ENCODE peak calls at places on chromosomes 7 and 10, in ten cellular contexts. X, E, B, P, O, U, G, A, Q and F are unnamed samples.

GRCh38 chr7:132941905-132942304 is 140.0 kb downstream of the CHCHD3 start:
- DNase-seq in X (no peak), E (no peak), B (no peak), P (no peak), O (no peak), U (no peak), G (no peak), A (no peak), Q (no peak), F (no peak)

GRCh38 chr7:77245015-77245755 is 45.6 kb upstream of the FGL2 start:
- DNase-seq in X (no peak), E (no peak), B (no peak), P (no peak), O (no peak), U (no peak), G (no peak), A (no peak), Q (no peak), F (no peak)

GRCh38 chr7:43112088-43112940 is at the start of gene HECW1:
- DNase-seq in X (no peak), E (no peak), B (no peak), P (no peak), O (no peak), U (no peak), G (no peak), A (no peak), Q (no peak), F (no peak)

GRCh38 chr7:88761779-88762178 is 2.3 kb downstream of the ZNF804B start:
- DNase-seq in X (no peak), E (no peak), B (no peak), P (no peak), O (no peak), U (no peak), G (no peak), A (no peak), Q (no peak), F (no peak)

GRCh38 chr7:159039716-159040115 is 105.0 kb downstream of the VIPR2 start:
- DNase-seq in X (no peak), E (no peak), B (no peak), P (no peak), O (no peak), U (no peak), G (no peak), A (no peak), Q (no peak), F (no peak)

GRCh38 chr7:100195222-100195621 is 17.5 kb downstream of the STAG3 start:
- DNase-seq in X (no peak), E (no peak), B (no peak), P (no peak), O (no peak), U (no peak), G (no peak), A (no peak), Q (no peak), F (no peak)

GRCh38 chr10:84114088-84114667 is 25.1 kb upstream of the GHITM start:
- DNase-seq in X (no peak), E (peak), B (no peak), P (no peak), O (no peak), U (no peak), G (peak), A (no peak), Q (peak), F (no peak)

GRCh38 chr10:93379366-93380042 is 102.6 kb downstream of the MYOF start:
- DNase-seq in X (peak), E (peak), B (peak), P (no peak), O (peak), U (no peak), G (no peak), A (no peak), Q (peak), F (no peak)

GRCh38 chr7:27169658-27170493 is 4.2 kb downstream of the HOXA10 start:
- DNase-seq in X (no peak), E (no peak), B (no peak), P (no peak), O (no peak), U (peak), G (peak), A (no peak), Q (no peak), F (peak)